ENCODE peak calls at places on chromosomes 6 and 20, in seven cellular contexts. One of them, this sample, is unnamed.

GRCh38 chr6:38982470-38982869 is 66.1 kb upstream of the GLP1R start:
- DNase-seq in lower lobe of right lung: no peak
- DNase-seq in GM23338: peak; percentile 64
- DNase-seq in brain microvascular endothelial cell: no peak
- DNase-seq in left lung: no peak
- DNase-seq in iPS DF 6.9: no peak
- DNase-seq in spleen: no peak
- DNase-seq in this sample: no peak

GRCh38 chr6:3031857-3032256 is 32.2 kb downstream of the NQO2 start:
- DNase-seq in lower lobe of right lung: no peak
- DNase-seq in GM23338: no peak
- DNase-seq in brain microvascular endothelial cell: no peak
- DNase-seq in left lung: no peak
- DNase-seq in iPS DF 6.9: no peak
- DNase-seq in spleen: no peak
- DNase-seq in this sample: no peak

GRCh38 chr20:1346322-1346969 is 17.5 kb upstream of the SDCBP2 start:
- DNase-seq in lower lobe of right lung: no peak
- DNase-seq in GM23338: no peak
- DNase-seq in brain microvascular endothelial cell: no peak
- DNase-seq in left lung: no peak
- DNase-seq in iPS DF 6.9: no peak
- DNase-seq in spleen: no peak
- DNase-seq in this sample: no peak

GRCh38 chr6:127402890-127403617 is 56.1 kb downstream of the KIAA0408 start:
- DNase-seq in lower lobe of right lung: no peak
- DNase-seq in GM23338: no peak
- DNase-seq in brain microvascular endothelial cell: no peak
- DNase-seq in left lung: no peak
- DNase-seq in iPS DF 6.9: no peak
- DNase-seq in spleen: no peak
- DNase-seq in this sample: no peak

GRCh38 chr6:20952605-20953004 is 418.3 kb downstream of the CDKAL1 start:
- DNase-seq in lower lobe of right lung: no peak
- DNase-seq in GM23338: no peak
- DNase-seq in brain microvascular endothelial cell: peak; percentile 60
- DNase-seq in left lung: no peak
- DNase-seq in iPS DF 6.9: no peak
- DNase-seq in spleen: no peak
- DNase-seq in this sample: no peak

GRCh38 chr20:54170026-54170471 is 3.7 kb downstream of the CYP24A1 start:
- DNase-seq in lower lobe of right lung: no peak
- DNase-seq in GM23338: no peak
- DNase-seq in brain microvascular endothelial cell: no peak
- DNase-seq in left lung: no peak
- DNase-seq in iPS DF 6.9: no peak
- DNase-seq in spleen: no peak
- DNase-seq in this sample: no peak

GRCh38 chr6:164087870-164088269 is 673.4 kb downstream of the QKI start:
- DNase-seq in lower lobe of right lung: no peak
- DNase-seq in GM23338: no peak
- DNase-seq in brain microvascular endothelial cell: no peak
- DNase-seq in left lung: no peak
- DNase-seq in iPS DF 6.9: no peak
- DNase-seq in spleen: no peak
- DNase-seq in this sample: no peak

GRCh38 chr6:43396408-43397149 is 27.1 kb upstream of the ZNF318 start:
- DNase-seq in lower lobe of right lung: no peak
- DNase-seq in GM23338: peak; percentile 29
- DNase-seq in brain microvascular endothelial cell: no peak
- DNase-seq in left lung: no peak
- DNase-seq in iPS DF 6.9: no peak
- DNase-seq in spleen: no peak
- DNase-seq in this sample: no peak

GRCh38 chr6:5138995-5139827 is 54.1 kb downstream of the PPP1R3G start:
- DNase-seq in lower lobe of right lung: no peak
- DNase-seq in GM23338: peak; percentile 71
- DNase-seq in brain microvascular endothelial cell: no peak
- DNase-seq in left lung: no peak
- DNase-seq in iPS DF 6.9: no peak
- DNase-seq in spleen: no peak
- DNase-seq in this sample: no peak

GRCh38 chr6:85684125-85684808 is 41.6 kb upstream of the SYNCRIP start:
- DNase-seq in lower lobe of right lung: no peak
- DNase-seq in GM23338: no peak
- DNase-seq in brain microvascular endothelial cell: no peak
- DNase-seq in left lung: no peak
- DNase-seq in iPS DF 6.9: no peak
- DNase-seq in spleen: no peak
- DNase-seq in this sample: no peak

GRCh38 chr20:52889225-52889624 is 82.9 kb upstream of the TSHZ2 start:
- DNase-seq in lower lobe of right lung: no peak
- DNase-seq in GM23338: no peak
- DNase-seq in brain microvascular endothelial cell: no peak
- DNase-seq in left lung: no peak
- DNase-seq in iPS DF 6.9: no peak
- DNase-seq in spleen: no peak
- DNase-seq in this sample: no peak

GRCh38 chr6:152636675-152637421 is at the start of gene SYNE1:
- DNase-seq in lower lobe of right lung: peak; percentile 78
- DNase-seq in GM23338: peak; percentile 74
- DNase-seq in brain microvascular endothelial cell: no peak
- DNase-seq in left lung: peak; percentile 58
- DNase-seq in iPS DF 6.9: no peak
- DNase-seq in spleen: peak; percentile 92
- DNase-seq in this sample: peak; percentile 53

GRCh38 chr6:41713161-41713649 is 22.2 kb downstream of the TFEB start:
- DNase-seq in lower lobe of right lung: peak; percentile 76
- DNase-seq in GM23338: no peak
- DNase-seq in brain microvascular endothelial cell: no peak
- DNase-seq in left lung: peak; percentile 87
- DNase-seq in iPS DF 6.9: no peak
- DNase-seq in spleen: no peak
- DNase-seq in this sample: no peak

GRCh38 chr20:50561379-50562078 is 51.3 kb downstream of the PTPN1 start:
- DNase-seq in lower lobe of right lung: no peak
- DNase-seq in GM23338: no peak
- DNase-seq in brain microvascular endothelial cell: peak; percentile 92
- DNase-seq in left lung: no peak
- DNase-seq in iPS DF 6.9: no peak
- DNase-seq in spleen: no peak
- DNase-seq in this sample: no peak

GRCh38 chr20:38873050-38873581 is 53.1 kb upstream of the FAM83D start:
- DNase-seq in lower lobe of right lung: no peak
- DNase-seq in GM23338: no peak
- DNase-seq in brain microvascular endothelial cell: no peak
- DNase-seq in left lung: no peak
- DNase-seq in iPS DF 6.9: no peak
- DNase-seq in spleen: peak; percentile 87
- DNase-seq in this sample: peak; percentile 51

GRCh38 chr20:1897965-1898464 is 2.8 kb downstream of the SIRPA start:
- DNase-seq in lower lobe of right lung: no peak
- DNase-seq in GM23338: no peak
- DNase-seq in brain microvascular endothelial cell: no peak
- DNase-seq in left lung: peak; percentile 47
- DNase-seq in iPS DF 6.9: no peak
- DNase-seq in spleen: peak; percentile 85
- DNase-seq in this sample: peak; percentile 23

GRCh38 chr6:135212935-135213334 is 31.8 kb downstream of the MYB start:
- DNase-seq in lower lobe of right lung: no peak
- DNase-seq in GM23338: no peak
- DNase-seq in brain microvascular endothelial cell: peak; percentile 45
- DNase-seq in left lung: no peak
- DNase-seq in iPS DF 6.9: no peak
- DNase-seq in spleen: no peak
- DNase-seq in this sample: no peak

GRCh38 chr6:122754191-122754731 is 25.3 kb upstream of the FABP7 start:
- DNase-seq in lower lobe of right lung: no peak
- DNase-seq in GM23338: no peak
- DNase-seq in brain microvascular endothelial cell: no peak
- DNase-seq in left lung: no peak
- DNase-seq in iPS DF 6.9: no peak
- DNase-seq in spleen: no peak
- DNase-seq in this sample: no peak

GRCh38 chr6:122752493-122752892 is 27.0 kb upstream of the FABP7 start:
- DNase-seq in lower lobe of right lung: no peak
- DNase-seq in GM23338: no peak
- DNase-seq in brain microvascular endothelial cell: no peak
- DNase-seq in left lung: no peak
- DNase-seq in iPS DF 6.9: no peak
- DNase-seq in spleen: no peak
- DNase-seq in this sample: no peak

GRCh38 chr6:122752990-122753687 is 26.4 kb upstream of the FABP7 start:
- DNase-seq in lower lobe of right lung: no peak
- DNase-seq in GM23338: peak; percentile 15
- DNase-seq in brain microvascular endothelial cell: no peak
- DNase-seq in left lung: no peak
- DNase-seq in iPS DF 6.9: no peak
- DNase-seq in spleen: no peak
- DNase-seq in this sample: no peak

GRCh38 chr6:122755901-122756300 is 23.6 kb upstream of the FABP7 start:
- DNase-seq in lower lobe of right lung: no peak
- DNase-seq in GM23338: peak; percentile 82
- DNase-seq in brain microvascular endothelial cell: no peak
- DNase-seq in left lung: no peak
- DNase-seq in iPS DF 6.9: no peak
- DNase-seq in spleen: no peak
- DNase-seq in this sample: no peak

DNA sequence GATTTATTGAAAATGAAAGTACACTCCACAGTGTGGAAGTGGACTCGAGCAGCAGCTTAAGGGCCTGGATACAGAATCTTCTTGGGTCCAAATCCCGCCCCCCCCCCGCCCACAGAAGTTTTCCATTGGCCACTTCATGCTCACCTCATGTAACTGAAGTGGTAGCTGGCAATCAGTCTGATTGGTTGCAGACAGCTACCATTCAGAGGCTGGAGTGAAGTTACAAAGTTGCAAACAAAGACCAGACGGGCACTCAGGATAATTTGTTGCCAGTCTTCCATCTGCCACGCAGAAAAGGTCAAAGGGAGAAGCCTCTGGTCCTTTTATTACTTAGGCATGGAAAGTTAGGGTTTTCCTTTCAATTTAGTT is 25.8 kb upstream of the FABP7 start:
- DNase-seq in lower lobe of right lung: no peak
- DNase-seq in GM23338: no peak
- DNase-seq in brain microvascular endothelial cell: no peak
- DNase-seq in left lung: no peak
- DNase-seq in iPS DF 6.9: no peak
- DNase-seq in spleen: no peak
- DNase-seq in this sample: no peak
- H3K4me3 ChIP-seq in lower lobe of right lung: peak overlapping the region; percentile 41
- H3K4me3 ChIP-seq in GM23338: no peak overlapping the region
- H3K4me3 ChIP-seq in brain microvascular endothelial cell: no peak overlapping the region
- H3K4me3 ChIP-seq in left lung: no peak overlapping the region
- H3K4me3 ChIP-seq in iPS DF 6.9: no peak overlapping the region
- H3K4me3 ChIP-seq in spleen: no peak overlapping the region
- H3K4me3 ChIP-seq in this sample: no peak overlapping the region

GRCh38 chr20:32163951-32164350 is 43.6 kb downstream of the PLAGL2 start:
- DNase-seq in lower lobe of right lung: no peak
- DNase-seq in GM23338: no peak
- DNase-seq in brain microvascular endothelial cell: no peak
- DNase-seq in left lung: no peak
- DNase-seq in iPS DF 6.9: no peak
- DNase-seq in spleen: peak; percentile 4
- DNase-seq in this sample: no peak

GRCh38 chr20:32167552-32167951 is 40.0 kb downstream of the PLAGL2 start:
- DNase-seq in lower lobe of right lung: no peak
- DNase-seq in GM23338: no peak
- DNase-seq in brain microvascular endothelial cell: no peak
- DNase-seq in left lung: no peak
- DNase-seq in iPS DF 6.9: no peak
- DNase-seq in spleen: peak; percentile 16
- DNase-seq in this sample: no peak

GRCh38 chr20:32164984-32165735 is 42.4 kb downstream of the PLAGL2 start:
- DNase-seq in lower lobe of right lung: no peak
- DNase-seq in GM23338: no peak
- DNase-seq in brain microvascular endothelial cell: no peak
- DNase-seq in left lung: no peak
- DNase-seq in iPS DF 6.9: no peak
- DNase-seq in spleen: peak; percentile 35
- DNase-seq in this sample: no peak

GRCh38 chr20:32168184-32168910 is 39.2 kb downstream of the PLAGL2 start:
- DNase-seq in lower lobe of right lung: no peak
- DNase-seq in GM23338: peak; percentile 91
- DNase-seq in brain microvascular endothelial cell: peak; percentile 14
- DNase-seq in left lung: no peak
- DNase-seq in iPS DF 6.9: no peak
- DNase-seq in spleen: peak; percentile 10
- DNase-seq in this sample: no peak

GRCh38 chr20:32165836-32166545 is 41.6 kb downstream of the PLAGL2 start:
- DNase-seq in lower lobe of right lung: no peak
- DNase-seq in GM23338: no peak
- DNase-seq in brain microvascular endothelial cell: no peak
- DNase-seq in left lung: no peak
- DNase-seq in iPS DF 6.9: no peak
- DNase-seq in spleen: peak; percentile 33
- DNase-seq in this sample: peak; percentile 17
- H3K36me3 ChIP-seq in lower lobe of right lung: peaks cover 65% of the 10 kb centered on the region
- H3K36me3 ChIP-seq in GM23338: peaks cover 24% of the 10 kb centered on the region
- H3K36me3 ChIP-seq in brain microvascular endothelial cell: peaks cover 43% of the 10 kb centered on the region
- H3K36me3 ChIP-seq in left lung: peaks cover 70% of the 10 kb centered on the region
- H3K36me3 ChIP-seq in iPS DF 6.9: peaks cover 19% of the 10 kb centered on the region
- H3K36me3 ChIP-seq in spleen: no peaks in the 10 kb centered on the region
- H3K36me3 ChIP-seq in this sample: peaks cover 5% of the 10 kb centered on the region

GRCh38 chr6:22467645-22468044 is 101.7 kb upstream of the HDGFL1 start:
- DNase-seq in lower lobe of right lung: no peak
- DNase-seq in GM23338: no peak
- DNase-seq in brain microvascular endothelial cell: no peak
- DNase-seq in left lung: no peak
- DNase-seq in iPS DF 6.9: no peak
- DNase-seq in spleen: no peak
- DNase-seq in this sample: no peak

GRCh38 chr6:22468566-22468965 is 100.8 kb upstream of the HDGFL1 start:
- DNase-seq in lower lobe of right lung: no peak
- DNase-seq in GM23338: no peak
- DNase-seq in brain microvascular endothelial cell: no peak
- DNase-seq in left lung: no peak
- DNase-seq in iPS DF 6.9: no peak
- DNase-seq in spleen: no peak
- DNase-seq in this sample: no peak

GRCh38 chr6:22471369-22471690 is 98.0 kb upstream of the HDGFL1 start:
- DNase-seq in lower lobe of right lung: no peak
- DNase-seq in GM23338: no peak
- DNase-seq in brain microvascular endothelial cell: no peak
- DNase-seq in left lung: no peak
- DNase-seq in iPS DF 6.9: no peak
- DNase-seq in spleen: no peak
- DNase-seq in this sample: no peak

GRCh38 chr6:22471746-22472145 is 97.6 kb upstream of the HDGFL1 start:
- DNase-seq in lower lobe of right lung: no peak
- DNase-seq in GM23338: no peak
- DNase-seq in brain microvascular endothelial cell: no peak
- DNase-seq in left lung: no peak
- DNase-seq in iPS DF 6.9: no peak
- DNase-seq in spleen: no peak
- DNase-seq in this sample: no peak

GRCh38 chr6:22470454-22471368 is 98.7 kb upstream of the HDGFL1 start:
- DNase-seq in lower lobe of right lung: peak; percentile 54
- DNase-seq in GM23338: peak; percentile 5
- DNase-seq in brain microvascular endothelial cell: peak; percentile 60
- DNase-seq in left lung: peak; percentile 55
- DNase-seq in iPS DF 6.9: no peak
- DNase-seq in spleen: no peak
- DNase-seq in this sample: peak; percentile 77
- H3K4me3 ChIP-seq in lower lobe of right lung: no peak overlapping the region
- H3K4me3 ChIP-seq in GM23338: no peak overlapping the region
- H3K4me3 ChIP-seq in brain microvascular endothelial cell: no peak overlapping the region
- H3K4me3 ChIP-seq in left lung: no peak overlapping the region
- H3K4me3 ChIP-seq in iPS DF 6.9: no peak overlapping the region
- H3K4me3 ChIP-seq in spleen: no peak overlapping the region
- H3K4me3 ChIP-seq in this sample: no peak overlapping the region

GRCh38 chr6:108622601-108623335 is 62.1 kb downstream of the FOXO3 start:
- DNase-seq in lower lobe of right lung: peak; percentile 61
- DNase-seq in GM23338: no peak
- DNase-seq in brain microvascular endothelial cell: peak; percentile 90
- DNase-seq in left lung: peak; percentile 56
- DNase-seq in iPS DF 6.9: no peak
- DNase-seq in spleen: no peak
- DNase-seq in this sample: no peak
- H3K36me3 ChIP-seq in lower lobe of right lung: no peaks in the 10 kb centered on the region
- H3K36me3 ChIP-seq in GM23338: no peaks in the 10 kb centered on the region
- H3K36me3 ChIP-seq in brain microvascular endothelial cell: no peaks in the 10 kb centered on the region
- H3K36me3 ChIP-seq in left lung: no peaks in the 10 kb centered on the region
- H3K36me3 ChIP-seq in iPS DF 6.9: no peaks in the 10 kb centered on the region
- H3K36me3 ChIP-seq in spleen: no peaks in the 10 kb centered on the region
- H3K36me3 ChIP-seq in this sample: no peaks in the 10 kb centered on the region